ENCODE peak calls at places on chromosomes 1 and 21, in six cellular contexts. One of them, this sample, is unnamed.

GRCh38 chr1:3058263-3059030 is 10.6 kb upstream of the PRDM16 start:
- DNase-seq in PC-9: no peak
- DNase-seq in mesendoderm: no peak
- DNase-seq in kidney: no peak
- DNase-seq in IMR-90: no peak
- DNase-seq in cardiac muscle cell: no peak
- DNase-seq in this sample: no peak

GRCh38 chr1:200409203-200409760 is 554 bp downstream of the ZNF281 start:
- DNase-seq in PC-9: no peak
- DNase-seq in cardiac muscle cell: peak; percentile 42
- DNase-seq in mesendoderm: peak; percentile 64
- DNase-seq in kidney: peak; percentile 84
- DNase-seq in IMR-90: peak; percentile 33
- DNase-seq in this sample: peak; percentile 65

GRCh38 chr1:188489336-188490112 is 1660.8 kb downstream of the PLA2G4A start:
- DNase-seq in mesendoderm: peak; percentile 51
- DNase-seq in kidney: no peak
- DNase-seq in cardiac muscle cell: no peak
- DNase-seq in PC-9: peak; percentile 59
- DNase-seq in IMR-90: peak; percentile 55
- DNase-seq in this sample: peak; percentile 57

GRCh38 chr1:238409947-238410346 is 519.2 kb upstream of the ZP4 start:
- DNase-seq in cardiac muscle cell: peak; percentile 35
- DNase-seq in PC-9: no peak
- DNase-seq in IMR-90: peak; percentile 44
- DNase-seq in kidney: no peak
- DNase-seq in mesendoderm: no peak
- DNase-seq in this sample: peak; percentile 69

GRCh38 chr1:110291241-110292030 is 47.7 kb upstream of the RBM15 start:
- DNase-seq in cardiac muscle cell: no peak
- DNase-seq in mesendoderm: no peak
- DNase-seq in kidney: no peak
- DNase-seq in PC-9: no peak
- DNase-seq in IMR-90: no peak
- DNase-seq in this sample: peak; percentile 22

GRCh38 chr1:212976586-212976985 is 26.2 kb downstream of the VASH2 start:
- DNase-seq in kidney: no peak
- DNase-seq in IMR-90: no peak
- DNase-seq in mesendoderm: no peak
- DNase-seq in PC-9: no peak
- DNase-seq in cardiac muscle cell: no peak
- DNase-seq in this sample: no peak

GRCh38 chr1:151846062-151846568 is 6.5 kb upstream of the C2CD4D start:
- DNase-seq in mesendoderm: peak; percentile 86
- DNase-seq in kidney: no peak
- DNase-seq in IMR-90: peak; percentile 75
- DNase-seq in PC-9: no peak
- DNase-seq in cardiac muscle cell: peak; percentile 58
- DNase-seq in this sample: peak; percentile 25

GRCh38 chr1:61287734-61288133 is 205.4 kb downstream of the NFIA start:
- DNase-seq in IMR-90: peak; percentile 79
- DNase-seq in kidney: no peak
- DNase-seq in PC-9: no peak
- DNase-seq in mesendoderm: no peak
- DNase-seq in cardiac muscle cell: peak; percentile 94
- DNase-seq in this sample: peak; percentile 87

GRCh38 chr1:206135248-206135647 is 18.1 kb upstream of the AVPR1B start:
- DNase-seq in cardiac muscle cell: no peak
- DNase-seq in PC-9: no peak
- DNase-seq in mesendoderm: no peak
- DNase-seq in IMR-90: no peak
- DNase-seq in kidney: no peak
- DNase-seq in this sample: no peak

GRCh38 chr1:181643631-181644030 is 160.3 kb downstream of the CACNA1E start:
- DNase-seq in cardiac muscle cell: no peak
- DNase-seq in PC-9: no peak
- DNase-seq in IMR-90: no peak
- DNase-seq in mesendoderm: no peak
- DNase-seq in kidney: no peak
- DNase-seq in this sample: no peak

GRCh38 chr1:14987829-14988603 is 165.5 kb upstream of the TMEM51 start:
- DNase-seq in cardiac muscle cell: no peak
- DNase-seq in mesendoderm: no peak
- DNase-seq in IMR-90: no peak
- DNase-seq in PC-9: no peak
- DNase-seq in kidney: no peak
- DNase-seq in this sample: peak; percentile 59

GRCh38 chr1:63148825-63149645 is 173.3 kb upstream of the FOXD3 start:
- DNase-seq in IMR-90: peak; percentile 31
- DNase-seq in PC-9: peak; percentile 3
- DNase-seq in cardiac muscle cell: peak; percentile 78
- DNase-seq in mesendoderm: peak; percentile 77
- DNase-seq in kidney: no peak
- DNase-seq in this sample: peak; percentile 72

GRCh38 chr1:65083263-65083896 is 64.6 kb upstream of the AK4 start:
- DNase-seq in IMR-90: peak; percentile 6
- DNase-seq in PC-9: no peak
- DNase-seq in cardiac muscle cell: no peak
- DNase-seq in mesendoderm: peak; percentile 6
- DNase-seq in kidney: no peak
- DNase-seq in this sample: peak; percentile 43

GRCh38 chr1:23178414-23178813 is 9.8 kb upstream of the LUZP1 start:
- DNase-seq in mesendoderm: peak; percentile 45
- DNase-seq in kidney: no peak
- DNase-seq in PC-9: no peak
- DNase-seq in cardiac muscle cell: peak; percentile 20
- DNase-seq in IMR-90: no peak
- DNase-seq in this sample: no peak

GRCh38 chr1:23720256-23720995 is 22.8 kb upstream of the ELOA start:
- DNase-seq in PC-9: no peak
- DNase-seq in IMR-90: peak; percentile 37
- DNase-seq in mesendoderm: no peak
- DNase-seq in cardiac muscle cell: no peak
- DNase-seq in kidney: no peak
- DNase-seq in this sample: no peak

GRCh38 chr1:201560328-201561194 is 21.6 kb downstream of the NAV1 start:
- DNase-seq in cardiac muscle cell: no peak
- DNase-seq in IMR-90: no peak
- DNase-seq in mesendoderm: no peak
- DNase-seq in kidney: no peak
- DNase-seq in PC-9: no peak
- DNase-seq in this sample: no peak

GRCh38 chr1:53652441-53653199 is 86.3 kb downstream of the GLIS1 start:
- DNase-seq in cardiac muscle cell: no peak
- DNase-seq in IMR-90: peak; percentile 21
- DNase-seq in kidney: peak; percentile 7
- DNase-seq in PC-9: no peak
- DNase-seq in mesendoderm: no peak
- DNase-seq in this sample: no peak

GRCh38 chr1:241591317-241591716 is 48.9 kb downstream of the CHML start:
- DNase-seq in mesendoderm: peak; percentile 62
- DNase-seq in cardiac muscle cell: no peak
- DNase-seq in kidney: no peak
- DNase-seq in PC-9: peak; percentile 75
- DNase-seq in IMR-90: peak; percentile 86
- DNase-seq in this sample: peak; percentile 71

GRCh38 chr1:36352910-36353878 is 29.7 kb upstream of the EVA1B start:
- DNase-seq in kidney: peak; percentile 51
- DNase-seq in IMR-90: peak; percentile 79
- DNase-seq in PC-9: peak; percentile 71
- DNase-seq in cardiac muscle cell: peak; percentile 53
- DNase-seq in mesendoderm: no peak
- DNase-seq in this sample: peak; percentile 54

GRCh38 chr1:114093624-114094302 is 59.9 kb downstream of the SYT6 start:
- DNase-seq in mesendoderm: peak; percentile 61
- DNase-seq in IMR-90: peak; percentile 28
- DNase-seq in cardiac muscle cell: peak; percentile 30
- DNase-seq in PC-9: no peak
- DNase-seq in kidney: no peak
- DNase-seq in this sample: no peak

GRCh38 chr1:110743397-110743796 is 68.7 kb upstream of the KCNA3 start:
- DNase-seq in PC-9: no peak
- DNase-seq in IMR-90: no peak
- DNase-seq in mesendoderm: no peak
- DNase-seq in cardiac muscle cell: no peak
- DNase-seq in kidney: no peak
- DNase-seq in this sample: no peak

GRCh38 chr1:55049271-55049913 is 10.0 kb downstream of the PCSK9 start:
- DNase-seq in mesendoderm: peak; percentile 28
- DNase-seq in kidney: no peak
- DNase-seq in cardiac muscle cell: no peak
- DNase-seq in IMR-90: no peak
- DNase-seq in PC-9: no peak
- DNase-seq in this sample: no peak

GRCh38 chr1:156157506-156157905 is 4.1 kb downstream of the SEMA4A start:
- DNase-seq in mesendoderm: no peak
- DNase-seq in cardiac muscle cell: no peak
- DNase-seq in IMR-90: no peak
- DNase-seq in PC-9: no peak
- DNase-seq in kidney: no peak
- DNase-seq in this sample: no peak
- H3K4me3 ChIP-seq in mesendoderm: no peak overlapping the region
- H3K4me3 ChIP-seq in cardiac muscle cell: no peak overlapping the region
- H3K4me3 ChIP-seq in IMR-90: no peak overlapping the region
- H3K4me3 ChIP-seq in PC-9: no peak overlapping the region
- H3K4me3 ChIP-seq in kidney: no peak overlapping the region
- H3K4me3 ChIP-seq in this sample: no peak overlapping the region

DNA sequence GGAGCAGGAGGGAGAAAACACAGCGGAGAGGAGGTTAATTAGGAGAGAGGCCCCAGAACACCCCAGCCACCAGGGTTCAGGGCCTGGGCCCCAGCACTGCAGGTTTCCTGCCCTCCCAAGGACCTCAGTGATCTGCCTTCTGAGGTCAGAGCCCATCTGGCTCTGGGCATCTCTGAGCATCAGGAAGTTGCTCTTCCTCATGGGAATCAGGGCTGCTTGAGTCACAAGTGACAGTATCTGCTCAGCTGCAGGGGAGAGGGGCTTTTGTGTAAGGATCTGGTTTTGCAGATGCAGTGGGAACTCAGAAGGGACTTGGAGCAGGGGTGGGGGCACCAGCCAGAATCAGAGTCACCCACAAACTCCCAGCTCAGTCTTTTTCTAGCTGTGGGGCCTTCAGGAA is 472.1 kb downstream of the PTPRU start:
- DNase-seq in PC-9: no peak
- DNase-seq in mesendoderm: peak; percentile 7
- DNase-seq in IMR-90: peak; percentile 69
- DNase-seq in kidney: no peak
- DNase-seq in cardiac muscle cell: no peak
- DNase-seq in this sample: peak; percentile 15
- H3K4me1 ChIP-seq in PC-9: peaks cover 32% of the 10 kb centered on the region
- H3K4me1 ChIP-seq in mesendoderm: no peaks in the 10 kb centered on the region
- H3K4me1 ChIP-seq in IMR-90: peaks cover 22% of the 10 kb centered on the region
- H3K4me1 ChIP-seq in kidney: no peaks in the 10 kb centered on the region
- H3K4me1 ChIP-seq in cardiac muscle cell: no peaks in the 10 kb centered on the region
- H3K4me1 ChIP-seq in this sample: peaks cover 6% of the 10 kb centered on the region

DNA sequence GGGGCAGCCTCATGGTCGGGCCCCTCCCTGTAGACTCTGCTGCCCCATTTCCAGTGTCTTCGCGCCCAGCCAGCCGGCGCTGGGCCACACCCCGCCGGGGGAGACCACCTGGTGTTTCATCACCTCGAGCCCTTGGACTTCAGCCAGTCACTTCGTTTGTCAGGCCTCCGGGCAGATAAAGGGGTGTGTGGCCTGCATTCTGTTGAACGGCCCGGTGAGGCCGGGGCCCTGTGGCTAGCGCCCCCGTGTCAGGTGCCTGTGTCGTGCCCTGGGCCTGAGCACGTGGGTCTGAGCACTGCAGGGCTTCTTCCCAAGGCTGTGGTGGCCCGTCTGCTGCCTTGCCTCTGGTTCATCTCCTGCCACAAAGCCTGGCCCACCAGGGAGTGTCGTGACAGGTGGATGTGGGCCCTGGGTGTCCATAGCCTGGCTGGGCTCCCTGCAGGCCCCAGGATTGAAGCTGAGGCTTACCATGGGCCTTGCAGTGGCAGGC is 65.2 kb upstream of the DIP2A start:
- DNase-seq in mesendoderm: no peak
- DNase-seq in IMR-90: no peak
- DNase-seq in cardiac muscle cell: no peak
- DNase-seq in kidney: peak; percentile 61
- DNase-seq in PC-9: no peak
- DNase-seq in this sample: no peak
- H3K36me3 ChIP-seq in mesendoderm: peaks cover 10% of the 10 kb centered on the region
- H3K36me3 ChIP-seq in IMR-90: peaks cover 44% of the 10 kb centered on the region
- H3K36me3 ChIP-seq in cardiac muscle cell: peaks cover 10% of the 10 kb centered on the region
- H3K36me3 ChIP-seq in kidney: peaks cover 4% of the 10 kb centered on the region
- H3K36me3 ChIP-seq in PC-9: no peaks in the 10 kb centered on the region
- H3K36me3 ChIP-seq in this sample: peaks cover 47% of the 10 kb centered on the region

GRCh38 chr1:223129229-223129851 is 13.7 kb downstream of the TLR5 start:
- DNase-seq in mesendoderm: peak; percentile 76
- DNase-seq in PC-9: peak; percentile 67
- DNase-seq in kidney: peak; percentile 93
- DNase-seq in IMR-90: peak; percentile 25
- DNase-seq in cardiac muscle cell: peak; percentile 65
- DNase-seq in this sample: peak; percentile 60
- H3K4me3 ChIP-seq in mesendoderm: no peak overlapping the region
- H3K4me3 ChIP-seq in PC-9: no peak overlapping the region
- H3K4me3 ChIP-seq in kidney: peak overlapping the region; percentile 43
- H3K4me3 ChIP-seq in IMR-90: peak overlapping the region; percentile 39
- H3K4me3 ChIP-seq in cardiac muscle cell: no peak overlapping the region
- H3K4me3 ChIP-seq in this sample: peak overlapping the region; percentile 53

This sample was measured in adipocyte.